ENCODE peak calls at places on chromosomes 4 and X, in ten cellular contexts. One of them, this sample, is unnamed.

GRCh38 chr4:88628746-88629145 is 36.5 kb downstream of the HERC3 start:
- DNase-seq in foreskin fibroblast: no peak
- DNase-seq in sigmoid colon: no peak
- DNase-seq in body of pancreas: no peak
- DNase-seq in IMR-90: no peak
- DNase-seq in MCF 10A: peak
- DNase-seq in right atrium auricular region: no peak
- DNase-seq in epithelial cell of proximal tubule: no peak
- DNase-seq in adrenal gland: no peak
- DNase-seq in upper lobe of right lung: no peak
- DNase-seq in this sample: no peak

GRCh38 chrX:1500701-1501624 is 36.0 kb downstream of the P2RY8 start:
- DNase-seq in foreskin fibroblast: no peak
- DNase-seq in sigmoid colon: no peak
- DNase-seq in body of pancreas: no peak
- DNase-seq in IMR-90: no peak
- DNase-seq in MCF 10A: no peak
- DNase-seq in right atrium auricular region: peak
- DNase-seq in epithelial cell of proximal tubule: no peak
- DNase-seq in adrenal gland: no peak
- DNase-seq in upper lobe of right lung: peak
- DNase-seq in this sample: peak

GRCh38 chr4:171668403-171668802 is 144.8 kb upstream of the GALNTL6 start:
- DNase-seq in foreskin fibroblast: no peak
- DNase-seq in sigmoid colon: no peak
- DNase-seq in body of pancreas: no peak
- DNase-seq in IMR-90: no peak
- DNase-seq in MCF 10A: no peak
- DNase-seq in right atrium auricular region: no peak
- DNase-seq in epithelial cell of proximal tubule: no peak
- DNase-seq in adrenal gland: no peak
- DNase-seq in upper lobe of right lung: no peak
- DNase-seq in this sample: no peak

GRCh38 chrX:15405846-15406245 is 21.6 kb upstream of the VEGFD start:
- DNase-seq in foreskin fibroblast: no peak
- DNase-seq in sigmoid colon: peak
- DNase-seq in body of pancreas: no peak
- DNase-seq in IMR-90: no peak
- DNase-seq in MCF 10A: no peak
- DNase-seq in right atrium auricular region: no peak
- DNase-seq in epithelial cell of proximal tubule: no peak
- DNase-seq in adrenal gland: no peak
- DNase-seq in upper lobe of right lung: no peak
- DNase-seq in this sample: no peak

GRCh38 chrX:10050481-10050880 is 83.3 kb downstream of the CLDN34 start:
- DNase-seq in foreskin fibroblast: no peak
- DNase-seq in sigmoid colon: no peak
- DNase-seq in body of pancreas: no peak
- DNase-seq in IMR-90: peak
- DNase-seq in MCF 10A: peak
- DNase-seq in right atrium auricular region: no peak
- DNase-seq in epithelial cell of proximal tubule: no peak
- DNase-seq in adrenal gland: no peak
- DNase-seq in upper lobe of right lung: no peak
- DNase-seq in this sample: no peak

GRCh38 chrX:24426340-24426913 is 38.7 kb upstream of the PDK3 start:
- DNase-seq in foreskin fibroblast: no peak
- DNase-seq in sigmoid colon: no peak
- DNase-seq in body of pancreas: no peak
- DNase-seq in IMR-90: peak
- DNase-seq in MCF 10A: peak
- DNase-seq in right atrium auricular region: no peak
- DNase-seq in epithelial cell of proximal tubule: no peak
- DNase-seq in adrenal gland: no peak
- DNase-seq in upper lobe of right lung: no peak
- DNase-seq in this sample: no peak

GRCh38 chrX:44239036-44239435 is 104.4 kb downstream of the EFHC2 start:
- DNase-seq in foreskin fibroblast: no peak
- DNase-seq in sigmoid colon: no peak
- DNase-seq in body of pancreas: no peak
- DNase-seq in IMR-90: no peak
- DNase-seq in MCF 10A: no peak
- DNase-seq in right atrium auricular region: no peak
- DNase-seq in epithelial cell of proximal tubule: no peak
- DNase-seq in adrenal gland: no peak
- DNase-seq in upper lobe of right lung: no peak
- DNase-seq in this sample: no peak

GRCh38 chrX:52979993-52980392 is 21.7 kb upstream of the FAM156A start:
- DNase-seq in foreskin fibroblast: no peak
- DNase-seq in sigmoid colon: peak
- DNase-seq in body of pancreas: no peak
- DNase-seq in IMR-90: no peak
- DNase-seq in MCF 10A: no peak
- DNase-seq in right atrium auricular region: no peak
- DNase-seq in epithelial cell of proximal tubule: no peak
- DNase-seq in adrenal gland: no peak
- DNase-seq in upper lobe of right lung: no peak
- DNase-seq in this sample: no peak

GRCh38 chr4:45621926-45622325 is 501.9 kb downstream of the GABRG1 start:
- DNase-seq in foreskin fibroblast: no peak
- DNase-seq in sigmoid colon: no peak
- DNase-seq in body of pancreas: no peak
- DNase-seq in IMR-90: no peak
- DNase-seq in MCF 10A: peak
- DNase-seq in right atrium auricular region: no peak
- DNase-seq in epithelial cell of proximal tubule: peak
- DNase-seq in adrenal gland: peak
- DNase-seq in upper lobe of right lung: no peak
- DNase-seq in this sample: no peak

GRCh38 chr4:182235016-182235415 is 8.2 kb upstream of the TENM3 start:
- DNase-seq in foreskin fibroblast: no peak
- DNase-seq in sigmoid colon: no peak
- DNase-seq in body of pancreas: no peak
- DNase-seq in IMR-90: no peak
- DNase-seq in MCF 10A: no peak
- DNase-seq in right atrium auricular region: no peak
- DNase-seq in epithelial cell of proximal tubule: no peak
- DNase-seq in adrenal gland: no peak
- DNase-seq in upper lobe of right lung: no peak
- DNase-seq in this sample: no peak

GRCh38 chr4:53943345-53944085 is 120.9 kb downstream of the CHIC2 start:
- DNase-seq in foreskin fibroblast: peak
- DNase-seq in sigmoid colon: no peak
- DNase-seq in body of pancreas: no peak
- DNase-seq in IMR-90: peak
- DNase-seq in MCF 10A: peak
- DNase-seq in right atrium auricular region: no peak
- DNase-seq in epithelial cell of proximal tubule: peak
- DNase-seq in adrenal gland: no peak
- DNase-seq in upper lobe of right lung: no peak
- DNase-seq in this sample: no peak

GRCh38 chr4:174334628-174335027 is 50.9 kb downstream of the CEP44 start:
- DNase-seq in foreskin fibroblast: no peak
- DNase-seq in sigmoid colon: no peak
- DNase-seq in body of pancreas: no peak
- DNase-seq in IMR-90: no peak
- DNase-seq in MCF 10A: no peak
- DNase-seq in right atrium auricular region: no peak
- DNase-seq in epithelial cell of proximal tubule: no peak
- DNase-seq in adrenal gland: no peak
- DNase-seq in upper lobe of right lung: no peak
- DNase-seq in this sample: no peak

GRCh38 chrX:107739541-107739940 is 36.0 kb downstream of the TSC22D3 start:
- DNase-seq in foreskin fibroblast: no peak
- DNase-seq in sigmoid colon: no peak
- DNase-seq in body of pancreas: no peak
- DNase-seq in IMR-90: no peak
- DNase-seq in MCF 10A: no peak
- DNase-seq in right atrium auricular region: no peak
- DNase-seq in epithelial cell of proximal tubule: no peak
- DNase-seq in adrenal gland: no peak
- DNase-seq in upper lobe of right lung: no peak
- DNase-seq in this sample: no peak

GRCh38 chr4:112170451-112170993 is 25.3 kb downstream of the FAM241A start:
- DNase-seq in foreskin fibroblast: peak
- DNase-seq in sigmoid colon: no peak
- DNase-seq in body of pancreas: no peak
- DNase-seq in IMR-90: peak
- DNase-seq in MCF 10A: peak
- DNase-seq in right atrium auricular region: no peak
- DNase-seq in epithelial cell of proximal tubule: peak
- DNase-seq in adrenal gland: peak
- DNase-seq in upper lobe of right lung: no peak
- DNase-seq in this sample: no peak

GRCh38 chr4:122142687-122143086 is 9.4 kb upstream of the BLTP1 start:
- DNase-seq in foreskin fibroblast: no peak
- DNase-seq in sigmoid colon: no peak
- DNase-seq in body of pancreas: no peak
- DNase-seq in IMR-90: no peak
- DNase-seq in MCF 10A: no peak
- DNase-seq in right atrium auricular region: no peak
- DNase-seq in epithelial cell of proximal tubule: no peak
- DNase-seq in adrenal gland: no peak
- DNase-seq in upper lobe of right lung: no peak
- DNase-seq in this sample: no peak

DNA sequence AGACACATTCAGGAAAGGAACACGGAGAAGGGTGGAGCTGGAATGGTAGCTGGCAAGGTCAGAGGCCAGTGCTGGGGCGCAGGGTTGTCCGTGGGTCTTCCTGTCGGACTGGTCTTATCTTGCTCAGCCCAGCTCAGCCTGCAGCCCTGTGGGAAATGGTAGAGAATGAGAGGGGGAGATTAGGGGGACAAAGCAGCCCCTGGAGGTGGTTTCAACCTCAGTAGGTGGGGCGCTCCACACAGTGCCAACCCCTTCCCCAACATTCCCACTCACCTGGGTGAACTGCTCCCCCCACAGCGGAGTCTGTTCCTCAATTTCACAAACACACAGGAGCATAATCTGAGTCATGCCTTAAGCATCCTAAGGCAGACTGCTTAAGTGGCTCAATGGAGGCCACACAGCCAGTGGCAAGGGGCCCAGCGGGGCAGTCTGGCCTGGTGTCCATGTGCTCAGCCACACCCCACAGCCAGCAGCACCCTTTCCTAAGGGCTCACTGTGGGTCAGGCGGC is 6.8 kb upstream of the HDAC6 start:
- DNase-seq in foreskin fibroblast: peak
- DNase-seq in sigmoid colon: no peak
- DNase-seq in body of pancreas: no peak
- DNase-seq in IMR-90: peak
- DNase-seq in MCF 10A: peak
- DNase-seq in right atrium auricular region: no peak
- DNase-seq in epithelial cell of proximal tubule: no peak
- DNase-seq in adrenal gland: no peak
- DNase-seq in upper lobe of right lung: peak
- DNase-seq in this sample: peak
- TF ChIP-seq CTCF in foreskin fibroblast: no peak
- TF ChIP-seq CTCF in sigmoid colon: no peak
- TF ChIP-seq CTCF in body of pancreas: no peak
- TF ChIP-seq CTCF in IMR-90: no peak
- TF ChIP-seq CTCF in MCF 10A: no peak
- TF ChIP-seq CTCF in right atrium auricular region: no peak
- TF ChIP-seq CTCF in epithelial cell of proximal tubule: no peak
- TF ChIP-seq CTCF in adrenal gland: no peak
- TF ChIP-seq CTCF in upper lobe of right lung: no peak
- TF ChIP-seq CTCF in this sample: no peak

DNA sequence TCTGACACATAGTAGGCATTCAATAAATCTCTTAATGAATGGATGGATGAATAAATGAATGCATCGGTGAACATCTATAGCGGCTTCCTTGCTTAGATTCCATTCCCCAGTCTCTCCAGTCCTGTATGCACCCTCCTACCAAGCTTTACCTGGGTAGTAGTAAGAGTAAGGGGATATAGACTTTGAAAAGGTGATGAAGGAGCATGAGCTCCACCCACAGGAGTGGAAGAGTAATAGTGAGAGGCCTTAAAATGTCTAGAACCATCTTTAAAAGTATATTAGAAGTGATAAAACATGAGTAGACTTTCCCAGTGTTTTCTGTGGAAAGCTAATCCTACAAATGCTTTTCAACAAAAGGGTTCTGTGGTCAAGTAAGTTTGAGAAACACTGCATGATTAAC is 35.5 kb upstream of the GPC3 start:
- DNase-seq in foreskin fibroblast: no peak
- DNase-seq in sigmoid colon: no peak
- DNase-seq in body of pancreas: no peak
- DNase-seq in IMR-90: no peak
- DNase-seq in MCF 10A: peak
- DNase-seq in right atrium auricular region: no peak
- DNase-seq in epithelial cell of proximal tubule: no peak
- DNase-seq in adrenal gland: no peak
- DNase-seq in upper lobe of right lung: no peak
- DNase-seq in this sample: no peak
- TF ChIP-seq CTCF in foreskin fibroblast: no peak
- TF ChIP-seq CTCF in sigmoid colon: no peak
- TF ChIP-seq CTCF in body of pancreas: no peak
- TF ChIP-seq CTCF in IMR-90: no peak
- TF ChIP-seq CTCF in MCF 10A: peak
- TF ChIP-seq CTCF in right atrium auricular region: no peak
- TF ChIP-seq CTCF in epithelial cell of proximal tubule: peak
- TF ChIP-seq CTCF in adrenal gland: no peak
- TF ChIP-seq CTCF in upper lobe of right lung: no peak
- TF ChIP-seq CTCF in this sample: peak

GRCh38 chrX:104270916-104271512 is 16.3 kb upstream of the ESX1 start:
- DNase-seq in foreskin fibroblast: no peak
- DNase-seq in sigmoid colon: no peak
- DNase-seq in body of pancreas: peak
- DNase-seq in IMR-90: peak
- DNase-seq in MCF 10A: peak
- DNase-seq in right atrium auricular region: no peak
- DNase-seq in epithelial cell of proximal tubule: no peak
- DNase-seq in adrenal gland: peak
- DNase-seq in upper lobe of right lung: no peak
- DNase-seq in this sample: no peak

GRCh38 chrX:104270212-104270611 is 15.5 kb upstream of the ESX1 start:
- DNase-seq in foreskin fibroblast: no peak
- DNase-seq in sigmoid colon: no peak
- DNase-seq in body of pancreas: no peak
- DNase-seq in IMR-90: no peak
- DNase-seq in MCF 10A: no peak
- DNase-seq in right atrium auricular region: no peak
- DNase-seq in epithelial cell of proximal tubule: no peak
- DNase-seq in adrenal gland: no peak
- DNase-seq in upper lobe of right lung: no peak
- DNase-seq in this sample: no peak
- TF ChIP-seq CTCF in foreskin fibroblast: no peak
- TF ChIP-seq CTCF in sigmoid colon: no peak
- TF ChIP-seq CTCF in body of pancreas: no peak
- TF ChIP-seq CTCF in IMR-90: no peak
- TF ChIP-seq CTCF in MCF 10A: no peak
- TF ChIP-seq CTCF in right atrium auricular region: no peak
- TF ChIP-seq CTCF in epithelial cell of proximal tubule: no peak
- TF ChIP-seq CTCF in adrenal gland: no peak
- TF ChIP-seq CTCF in upper lobe of right lung: no peak
- TF ChIP-seq CTCF in this sample: no peak

DNA sequence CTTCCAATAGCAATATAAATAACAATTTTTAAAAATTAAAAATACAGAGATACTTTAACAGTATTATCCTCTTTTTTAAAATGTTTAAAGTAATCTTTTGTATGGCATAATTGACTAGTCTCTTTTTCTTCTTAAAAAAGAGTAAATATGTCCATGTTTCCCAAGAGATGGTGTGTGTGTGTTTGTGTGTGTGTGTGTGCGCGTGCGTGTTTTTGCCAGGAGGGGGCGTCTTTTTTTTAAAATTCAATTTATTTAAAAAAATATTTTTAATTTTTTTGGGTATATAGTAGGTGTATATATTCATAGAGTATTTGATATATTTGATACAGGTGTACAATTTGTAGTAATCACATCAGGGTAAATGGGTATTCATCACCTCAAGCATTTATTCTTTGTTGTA is 1073.7 kb downstream of the PCDH7 start:
- DNase-seq in foreskin fibroblast: no peak
- DNase-seq in sigmoid colon: no peak
- DNase-seq in body of pancreas: no peak
- DNase-seq in IMR-90: no peak
- DNase-seq in MCF 10A: no peak
- DNase-seq in right atrium auricular region: no peak
- DNase-seq in epithelial cell of proximal tubule: no peak
- DNase-seq in adrenal gland: no peak
- DNase-seq in upper lobe of right lung: no peak
- DNase-seq in this sample: no peak
- TF ChIP-seq CTCF in foreskin fibroblast: peak
- TF ChIP-seq CTCF in sigmoid colon: no peak
- TF ChIP-seq CTCF in body of pancreas: no peak
- TF ChIP-seq CTCF in IMR-90: peak
- TF ChIP-seq CTCF in MCF 10A: no peak
- TF ChIP-seq CTCF in right atrium auricular region: peak
- TF ChIP-seq CTCF in epithelial cell of proximal tubule: peak
- TF ChIP-seq CTCF in adrenal gland: no peak
- TF ChIP-seq CTCF in upper lobe of right lung: no peak
- TF ChIP-seq CTCF in this sample: peak

This sample was measured in chondrocyte.